ENCODE peak calls at places on chromosome 10, in nine cellular contexts. One of them, this sample, is unnamed.

GRCh38 chr10:48485711-48486110 is 119.2 kb downstream of the ARHGAP22 start:
- DNase-seq in cardiac muscle cell: no peak
- DNase-seq in AG09309: no peak
- DNase-seq in psoas muscle: no peak
- DNase-seq in GM13976: no peak
- DNase-seq in left lung: no peak
- DNase-seq in cardiac fibroblast: no peak
- DNase-seq in CD4-positive, alpha-beta T cell: no peak
- DNase-seq in PC-9: no peak
- DNase-seq in this sample: no peak

GRCh38 chr10:29949411-29950011 is 109.9 kb downstream of the JCAD start:
- DNase-seq in cardiac muscle cell: peak; percentile 95
- DNase-seq in AG09309: peak; percentile 93
- DNase-seq in psoas muscle: no peak
- DNase-seq in GM13976: no peak
- DNase-seq in left lung: no peak
- DNase-seq in cardiac fibroblast: peak; percentile 93
- DNase-seq in CD4-positive, alpha-beta T cell: no peak
- DNase-seq in PC-9: peak; percentile 44
- DNase-seq in this sample: no peak

GRCh38 chr10:92790449-92790848 is 57.9 kb upstream of the EXOC6 start:
- DNase-seq in cardiac muscle cell: no peak
- DNase-seq in AG09309: no peak
- DNase-seq in psoas muscle: no peak
- DNase-seq in GM13976: peak; percentile 41
- DNase-seq in left lung: no peak
- DNase-seq in cardiac fibroblast: no peak
- DNase-seq in CD4-positive, alpha-beta T cell: no peak
- DNase-seq in PC-9: no peak
- DNase-seq in this sample: no peak

GRCh38 chr10:62040896-62041295 is 139.4 kb downstream of the ARID5B start:
- DNase-seq in cardiac muscle cell: no peak
- DNase-seq in AG09309: no peak
- DNase-seq in psoas muscle: no peak
- DNase-seq in GM13976: no peak
- DNase-seq in left lung: no peak
- DNase-seq in cardiac fibroblast: no peak
- DNase-seq in CD4-positive, alpha-beta T cell: no peak
- DNase-seq in PC-9: no peak
- DNase-seq in this sample: no peak

GRCh38 chr10:24272374-24272773 is 63.4 kb downstream of the KIAA1217 start:
- DNase-seq in cardiac muscle cell: no peak
- DNase-seq in AG09309: no peak
- DNase-seq in psoas muscle: no peak
- DNase-seq in GM13976: no peak
- DNase-seq in left lung: no peak
- DNase-seq in cardiac fibroblast: no peak
- DNase-seq in CD4-positive, alpha-beta T cell: no peak
- DNase-seq in PC-9: no peak
- DNase-seq in this sample: no peak

GRCh38 chr10:94115725-94116124 is 122.0 kb downstream of the PLCE1 start:
- DNase-seq in cardiac muscle cell: no peak
- DNase-seq in AG09309: no peak
- DNase-seq in psoas muscle: no peak
- DNase-seq in GM13976: no peak
- DNase-seq in left lung: no peak
- DNase-seq in cardiac fibroblast: no peak
- DNase-seq in CD4-positive, alpha-beta T cell: no peak
- DNase-seq in PC-9: peak; percentile 22
- DNase-seq in this sample: no peak

GRCh38 chr10:9951481-9952257 is 1066.0 kb upstream of the CELF2 start:
- DNase-seq in cardiac muscle cell: peak; percentile 82
- DNase-seq in AG09309: no peak
- DNase-seq in psoas muscle: no peak
- DNase-seq in GM13976: no peak
- DNase-seq in left lung: no peak
- DNase-seq in cardiac fibroblast: peak; percentile 60
- DNase-seq in CD4-positive, alpha-beta T cell: no peak
- DNase-seq in PC-9: no peak
- DNase-seq in this sample: no peak

GRCh38 chr10:103510791-103511757 is 17.6 kb downstream of the NEURL1 start:
- DNase-seq in cardiac muscle cell: no peak
- DNase-seq in AG09309: no peak
- DNase-seq in psoas muscle: no peak
- DNase-seq in GM13976: peak; percentile 17
- DNase-seq in left lung: no peak
- DNase-seq in cardiac fibroblast: no peak
- DNase-seq in CD4-positive, alpha-beta T cell: no peak
- DNase-seq in PC-9: no peak
- DNase-seq in this sample: no peak

GRCh38 chr10:88781206-88781605 is 21.3 kb upstream of the LIPM start:
- DNase-seq in cardiac muscle cell: no peak
- DNase-seq in AG09309: no peak
- DNase-seq in psoas muscle: no peak
- DNase-seq in GM13976: no peak
- DNase-seq in left lung: no peak
- DNase-seq in cardiac fibroblast: no peak
- DNase-seq in CD4-positive, alpha-beta T cell: no peak
- DNase-seq in PC-9: no peak
- DNase-seq in this sample: no peak

GRCh38 chr10:96765406-96766240 is 45.3 kb upstream of the PIK3AP1 start:
- DNase-seq in cardiac muscle cell: peak; percentile 61
- DNase-seq in AG09309: no peak
- DNase-seq in psoas muscle: peak; percentile 54
- DNase-seq in GM13976: peak; percentile 82
- DNase-seq in left lung: peak; percentile 70
- DNase-seq in cardiac fibroblast: peak; percentile 57
- DNase-seq in CD4-positive, alpha-beta T cell: peak; percentile 67
- DNase-seq in PC-9: peak; percentile 49
- DNase-seq in this sample: no peak

GRCh38 chr10:86259901-86260562 is 106.6 kb downstream of the GRID1 start:
- DNase-seq in cardiac muscle cell: no peak
- DNase-seq in AG09309: no peak
- DNase-seq in psoas muscle: no peak
- DNase-seq in GM13976: no peak
- DNase-seq in left lung: no peak
- DNase-seq in cardiac fibroblast: no peak
- DNase-seq in CD4-positive, alpha-beta T cell: no peak
- DNase-seq in PC-9: no peak
- DNase-seq in this sample: no peak

GRCh38 chr10:80196270-80196949 is 8.9 kb downstream of the ANXA11 start:
- DNase-seq in cardiac muscle cell: no peak
- DNase-seq in AG09309: no peak
- DNase-seq in psoas muscle: peak; percentile 84
- DNase-seq in GM13976: no peak
- DNase-seq in left lung: peak; percentile 80
- DNase-seq in cardiac fibroblast: no peak
- DNase-seq in CD4-positive, alpha-beta T cell: peak; percentile 54
- DNase-seq in PC-9: peak; percentile 92
- DNase-seq in this sample: no peak

GRCh38 chr10:126734015-126734414 is 63.5 kb upstream of the C10orf90 start:
- DNase-seq in cardiac muscle cell: peak; percentile 37
- DNase-seq in AG09309: peak; percentile 11
- DNase-seq in psoas muscle: no peak
- DNase-seq in GM13976: no peak
- DNase-seq in left lung: no peak
- DNase-seq in cardiac fibroblast: peak; percentile 54
- DNase-seq in CD4-positive, alpha-beta T cell: no peak
- DNase-seq in PC-9: no peak
- DNase-seq in this sample: no peak

GRCh38 chr10:62239994-62240393 is 28.6 kb downstream of the RTKN2 start:
- DNase-seq in cardiac muscle cell: peak; percentile 29
- DNase-seq in AG09309: peak; percentile 24
- DNase-seq in psoas muscle: no peak
- DNase-seq in GM13976: no peak
- DNase-seq in left lung: no peak
- DNase-seq in cardiac fibroblast: peak; percentile 39
- DNase-seq in CD4-positive, alpha-beta T cell: no peak
- DNase-seq in PC-9: no peak
- DNase-seq in this sample: no peak

GRCh38 chr10:99711129-99711719 is 20.7 kb downstream of the COX15 start:
- DNase-seq in cardiac muscle cell: peak; percentile 77
- DNase-seq in AG09309: peak; percentile 64
- DNase-seq in psoas muscle: no peak
- DNase-seq in GM13976: peak; percentile 48
- DNase-seq in left lung: no peak
- DNase-seq in cardiac fibroblast: peak; percentile 80
- DNase-seq in CD4-positive, alpha-beta T cell: no peak
- DNase-seq in PC-9: peak; percentile 10
- DNase-seq in this sample: no peak

GRCh38 chr10:113515521-113516045 is 37.3 kb upstream of the HABP2 start:
- DNase-seq in cardiac muscle cell: no peak
- DNase-seq in AG09309: no peak
- DNase-seq in psoas muscle: no peak
- DNase-seq in GM13976: no peak
- DNase-seq in left lung: no peak
- DNase-seq in cardiac fibroblast: no peak
- DNase-seq in CD4-positive, alpha-beta T cell: no peak
- DNase-seq in PC-9: no peak
- DNase-seq in this sample: no peak

GRCh38 chr10:59012839-59013238 is 163.6 kb upstream of the PHYHIPL start:
- DNase-seq in cardiac muscle cell: no peak
- DNase-seq in AG09309: no peak
- DNase-seq in psoas muscle: no peak
- DNase-seq in GM13976: no peak
- DNase-seq in left lung: no peak
- DNase-seq in cardiac fibroblast: no peak
- DNase-seq in CD4-positive, alpha-beta T cell: no peak
- DNase-seq in PC-9: no peak
- DNase-seq in this sample: no peak

GRCh38 chr10:117553171-117553814 is 10.7 kb downstream of the EMX2 start:
- DNase-seq in cardiac muscle cell: no peak
- DNase-seq in AG09309: no peak
- DNase-seq in psoas muscle: no peak
- DNase-seq in GM13976: no peak
- DNase-seq in left lung: no peak
- DNase-seq in cardiac fibroblast: no peak
- DNase-seq in CD4-positive, alpha-beta T cell: no peak
- DNase-seq in PC-9: no peak
- DNase-seq in this sample: no peak
- TF ChIP-seq CTCF in cardiac muscle cell: no peak
- TF ChIP-seq CTCF in AG09309: no peak
- TF ChIP-seq CTCF in psoas muscle: peak; percentile 8
- TF ChIP-seq CTCF in GM13976: no peak
- TF ChIP-seq CTCF in left lung: no peak
- TF ChIP-seq CTCF in cardiac fibroblast: no peak
- TF ChIP-seq CTCF in CD4-positive, alpha-beta T cell: no peak
- TF ChIP-seq CTCF in PC-9: no peak
- TF ChIP-seq CTCF in this sample: peak; percentile 36

GRCh38 chr10:108358912-108359311 is 1194.4 kb upstream of the SORCS1 start:
- DNase-seq in cardiac muscle cell: peak; percentile 83
- DNase-seq in AG09309: peak; percentile 59
- DNase-seq in psoas muscle: no peak
- DNase-seq in GM13976: peak; percentile 22
- DNase-seq in left lung: no peak
- DNase-seq in cardiac fibroblast: peak; percentile 70
- DNase-seq in CD4-positive, alpha-beta T cell: no peak
- DNase-seq in PC-9: no peak
- DNase-seq in this sample: no peak
- TF ChIP-seq CTCF in cardiac muscle cell: peak; percentile 18
- TF ChIP-seq CTCF in AG09309: no peak
- TF ChIP-seq CTCF in psoas muscle: no peak
- TF ChIP-seq CTCF in GM13976: no peak
- TF ChIP-seq CTCF in left lung: no peak
- TF ChIP-seq CTCF in cardiac fibroblast: no peak
- TF ChIP-seq CTCF in CD4-positive, alpha-beta T cell: no peak
- TF ChIP-seq CTCF in PC-9: no peak
- TF ChIP-seq CTCF in this sample: no peak

DNA sequence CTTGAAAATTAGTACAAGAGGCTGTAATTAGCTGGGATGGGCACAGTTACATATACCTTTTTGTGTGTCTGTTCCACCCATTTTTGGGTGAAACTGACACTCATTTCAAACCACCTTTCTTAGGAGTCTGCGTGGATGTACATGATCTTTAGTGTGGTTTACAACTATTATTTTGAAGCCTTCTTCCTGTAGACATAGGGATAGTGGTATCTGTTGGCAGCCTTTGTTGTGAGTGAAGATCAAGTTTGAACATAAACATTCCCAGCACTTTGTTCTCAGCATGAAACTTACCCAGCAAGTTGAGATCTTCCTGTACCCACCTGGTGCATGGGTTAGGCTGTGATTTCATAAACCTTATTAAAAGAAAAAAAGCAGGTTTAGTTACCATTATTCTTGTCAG is 2.0 kb downstream of the BAG3 start:
- DNase-seq in cardiac muscle cell: no peak
- DNase-seq in AG09309: no peak
- DNase-seq in psoas muscle: no peak
- DNase-seq in GM13976: no peak
- DNase-seq in left lung: no peak
- DNase-seq in cardiac fibroblast: no peak
- DNase-seq in CD4-positive, alpha-beta T cell: no peak
- DNase-seq in PC-9: no peak
- DNase-seq in this sample: no peak
- TF ChIP-seq CTCF in cardiac muscle cell: no peak
- TF ChIP-seq CTCF in AG09309: no peak
- TF ChIP-seq CTCF in psoas muscle: no peak
- TF ChIP-seq CTCF in GM13976: no peak
- TF ChIP-seq CTCF in left lung: no peak
- TF ChIP-seq CTCF in cardiac fibroblast: no peak
- TF ChIP-seq CTCF in CD4-positive, alpha-beta T cell: no peak
- TF ChIP-seq CTCF in PC-9: no peak
- TF ChIP-seq CTCF in this sample: no peak

DNA sequence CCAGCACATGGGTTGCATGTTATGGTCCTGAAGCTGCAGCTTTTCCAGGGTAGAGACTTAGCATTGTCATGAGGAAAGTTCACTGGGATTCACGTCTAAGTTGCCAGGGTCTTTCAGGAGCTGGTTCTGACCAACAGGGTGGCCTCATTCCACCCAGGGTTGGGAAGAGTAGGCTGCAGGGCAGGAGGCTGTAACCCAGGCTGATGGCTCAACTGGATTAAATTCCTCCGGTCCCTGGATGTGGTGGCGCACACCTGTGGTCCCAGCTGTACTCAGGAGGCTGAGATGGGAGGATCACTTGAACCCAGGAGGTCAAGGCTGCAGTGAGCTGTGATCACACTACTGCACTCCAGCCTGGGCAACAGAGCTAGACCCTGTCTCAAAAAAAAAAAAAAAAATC is 44.2 kb downstream of the ASB13 start:
- DNase-seq in cardiac muscle cell: no peak
- DNase-seq in AG09309: no peak
- DNase-seq in psoas muscle: no peak
- DNase-seq in GM13976: no peak
- DNase-seq in left lung: no peak
- DNase-seq in cardiac fibroblast: no peak
- DNase-seq in CD4-positive, alpha-beta T cell: no peak
- DNase-seq in PC-9: no peak
- DNase-seq in this sample: no peak
- TF ChIP-seq CTCF in cardiac muscle cell: no peak
- TF ChIP-seq CTCF in AG09309: no peak
- TF ChIP-seq CTCF in psoas muscle: no peak
- TF ChIP-seq CTCF in GM13976: no peak
- TF ChIP-seq CTCF in left lung: no peak
- TF ChIP-seq CTCF in cardiac fibroblast: no peak
- TF ChIP-seq CTCF in CD4-positive, alpha-beta T cell: no peak
- TF ChIP-seq CTCF in PC-9: no peak
- TF ChIP-seq CTCF in this sample: no peak